ENCODE peak calls at places on chromosomes 2 and 18, in four cellular contexts. J is bronchial epithelial cell, I is left colon, B is GM03348. F is an unnamed sample.

GRCh38 chr2:102001767-102002142 is 10.0 kb downstream of the IL1R2 start:
- DNase-seq in B (no peak), J (peak), I (no peak), F (peak)

GRCh38 chr2:233418052-233418760 is 63.9 kb downstream of the DGKD start:
- DNase-seq in B (no peak), I (no peak), J (no peak), F (no peak)

GRCh38 chr2:147792966-147793617 is 51.7 kb upstream of the ACVR2A start:
- DNase-seq in I (no peak), B (peak), J (no peak), F (peak)

GRCh38 chr18:10242922-10243680 is 211.3 kb upstream of the APCDD1 start:
- DNase-seq in I (no peak), B (no peak), J (peak), F (no peak)

GRCh38 chr18:55982992-55983391 is 395.0 kb upstream of the TCF4 start:
- DNase-seq in B (peak), I (no peak), J (peak), F (no peak)

GRCh38 chr2:58594175-58594574 is 353.1 kb upstream of the FANCL start:
- DNase-seq in J (no peak), I (no peak), B (no peak), F (no peak)

GRCh38 chr2:15223887-15224286 is 337.2 kb downstream of the NBAS start:
- DNase-seq in I (no peak), B (peak), J (peak), F (peak)

GRCh38 chr2:149098722-149099121 is 60.2 kb downstream of the LYPD6B start:
- DNase-seq in J (no peak), B (peak), I (peak), F (no peak)

GRCh38 chr2:25309402-25309801 is 32.3 kb downstream of the DNMT3A start:
- DNase-seq in I (peak), J (peak), B (peak), F (no peak)

GRCh38 chr2:215364157-215365155 is 52.6 kb downstream of the ATIC start:
- DNase-seq in I (no peak), B (no peak), J (peak), F (peak)

GRCh38 chr2:143930891-143931290 is 589.0 kb downstream of the ZEB2 start:
- DNase-seq in B (no peak), J (no peak), I (no peak), F (no peak)

GRCh38 chr2:75709297-75709696 is 1.4 kb downstream of the GCFC2 start:
- DNase-seq in J (no peak), B (no peak), I (no peak), F (no peak)

GRCh38 chr18:76463872-76464271 is 31.2 kb downstream of the ZNF516 start:
- DNase-seq in B (no peak), I (no peak), J (no peak), F (no peak)

GRCh38 chr2:232438951-232439757 is 16.8 kb upstream of the ALPI start:
- DNase-seq in B (no peak), J (no peak), I (no peak), F (no peak)

GRCh38 chr2:53242090-53242489 is 525.5 kb upstream of the CHAC2 start:
- DNase-seq in B (no peak), I (peak), J (no peak), F (no peak)

GRCh38 chr2:3001595-3002184 is 375.9 kb downstream of the EIPR1 start:
- DNase-seq in B (peak), J (no peak), I (no peak), F (no peak)

GRCh38 chr18:35811896-35812295 is 160.6 kb upstream of the RMP24 start:
- DNase-seq in J (peak), I (no peak), B (no peak), F (peak)

GRCh38 chr2:203484266-203485112 is 50.6 kb downstream of the RAPH1 start:
- DNase-seq in I (no peak), J (peak), B (no peak), F (no peak)

GRCh38 chr2:161223139-161223732 is 63.0 kb downstream of the TANK start:
- DNase-seq in B (peak), J (peak), I (no peak), F (no peak)

GRCh38 chr2:28334527-28334891 is 58.1 kb upstream of the FOSL2 start:
- DNase-seq in B (no peak), J (no peak), I (no peak), F (no peak)

GRCh38 chr2:239551206-239551605 is 150.4 kb upstream of the HDAC4 start:
- DNase-seq in J (no peak), B (no peak), I (no peak), F (no peak)

GRCh38 chr2:70086278-70086837 is 919 bp upstream of the PCBP1 start:
- DNase-seq in J (peak), I (peak), B (peak), F (peak)

GRCh38 chr2:188628989-188629889 is 337.6 kb downstream of the GULP1 start:
- DNase-seq in J (peak), I (no peak), B (peak), F (peak)

GRCh38 chr2:144659731-144660275 is 139.9 kb upstream of the ZEB2 start:
- DNase-seq in J (peak), B (peak), I (no peak), F (peak)

GRCh38 chr2:96927420-96928171 is 57.7 kb upstream of the SEMA4C start:
- DNase-seq in J (peak), B (peak), I (no peak), F (peak)

GRCh38 chr2:85852078-85852790 is 36.6 kb downstream of the ST3GAL5 start:
- DNase-seq in J (no peak), I (no peak), B (no peak), F (no peak)

GRCh38 chr2:24382363-24383021 is 22.2 kb upstream of the ITSN2 start:
- DNase-seq in J (peak), I (peak), B (peak), F (peak)

GRCh38 chr2:207530160-207531023 is 630 bp downstream of the CREB1 start:
- DNase-seq in I (peak), J (no peak), B (peak), F (no peak)

GRCh38 chr18:7658701-7659100 is 91.6 kb downstream of the PTPRM start:
- DNase-seq in B (no peak), J (peak), I (no peak), F (no peak)

GRCh38 chr18:13395577-13395976 is 177.0 kb downstream of the LDLRAD4 start:
- DNase-seq in B (no peak), J (no peak), I (no peak), F (no peak)

GRCh38 chr2:241770185-241770935 is 6.3 kb upstream of the GAL3ST2 start:
- DNase-seq in I (no peak), J (no peak), B (peak), F (no peak)

GRCh38 chr2:189657867-189658266 is 3.4 kb upstream of the ASNSD1 start:
- DNase-seq in B (no peak), J (no peak), I (peak), F (no peak)

GRCh38 chr2:166372046-166372445 is 3.7 kb downstream of the SCN9A start:
- DNase-seq in J (no peak), B (no peak), I (no peak), F (no peak)